ENCODE peak calls at places on chromosomes 16 and 17, in four cellular contexts. M, C, E and P are unnamed samples.

GRCh38 chr17:75570034-75570676 is 17.4 kb upstream of the MYO15B start:
- DNase-seq in M (peak; percentile 2), C (no peak), E (no peak), P (no peak)

GRCh38 chr17:27555364-27555763 is 75.6 kb upstream of the LGALS9 start:
- DNase-seq in M (no peak), E (no peak), C (no peak), P (no peak)

GRCh38 chr17:50421308-50422031 is 4.5 kb upstream of the ACSF2 start:
- DNase-seq in E (no peak), M (no peak), C (peak; percentile 54), P (no peak)

GRCh38 chr16:85202631-85203461 is 90.6 kb upstream of the CIBAR2 start:
- DNase-seq in E (peak; percentile 92), C (peak; percentile 98), M (peak; percentile 82), P (no peak)

GRCh38 chr17:30924341-30924740 is 2.6 kb downstream of the ADAP2 start:
- DNase-seq in E (no peak), C (no peak), M (no peak), P (peak; percentile 9)

GRCh38 chr16:53207810-53208752 is 153.3 kb downstream of the CHD9 start:
- DNase-seq in C (peak; percentile 91), M (peak; percentile 76), E (peak; percentile 41), P (peak; percentile 76)

GRCh38 chr17:77025781-77026180 is 115.0 kb upstream of the SEC14L1 start:
- DNase-seq in C (no peak), E (no peak), M (no peak), P (no peak)

GRCh38 chr16:72311426-72311825 is 139.5 kb upstream of the PMFBP1 start:
- DNase-seq in M (no peak), C (peak; percentile 35), E (no peak), P (no peak)

DNA sequence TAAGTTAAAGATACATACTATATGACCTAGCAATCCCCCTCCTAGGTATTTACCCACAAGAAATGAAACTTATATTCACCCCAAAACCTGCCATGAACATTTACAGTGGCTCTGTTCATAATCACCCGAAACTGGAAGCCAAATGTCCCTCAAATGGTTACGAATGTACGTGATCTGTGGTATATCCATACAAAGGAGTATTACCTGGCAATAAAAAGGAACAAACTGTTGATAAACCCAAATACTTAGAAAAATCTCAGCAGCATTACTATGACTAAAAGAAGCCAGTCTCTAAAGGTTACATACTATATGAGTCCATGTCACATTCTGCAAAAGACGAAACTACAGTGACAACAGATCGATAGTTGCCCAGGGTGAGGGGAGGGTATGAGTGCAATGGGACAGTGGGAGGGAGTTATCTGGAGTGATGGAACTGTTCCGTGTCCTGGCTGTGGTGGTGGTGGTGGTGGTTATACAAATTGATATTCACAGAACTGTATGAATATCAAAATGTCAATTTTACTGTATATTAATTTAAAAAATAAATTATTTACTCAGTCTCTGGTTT is 9.4 kb downstream of the ZNF652 start:
- DNase-seq in E (no peak), M (no peak), C (no peak), P (no peak)
- H3K4me1 ChIP-seq in E (no peaks in the 10 kb centered on the region), M (peaks cover 12% of the 10 kb centered on the region), C (no peaks in the 10 kb centered on the region), P (peaks cover 7% of the 10 kb centered on the region)

GRCh38 chr16:643050-643368 is 1.4 kb downstream of the MCRIP2 start:
- DNase-seq in E (no peak), M (no peak), C (no peak), P (no peak)
- H3K4me3 ChIP-seq in E (peak overlapping the region; percentile 62), M (peak overlapping the region; percentile 54), C (peak overlapping the region; percentile 80), P (peak overlapping the region; percentile 85)

GRCh38 chr16:30526137-30526822 is at the start of gene ZNF768:
- DNase-seq in E (no peak), C (no peak), M (peak; percentile 81), P (peak; percentile 52)

GRCh38 chr16:30525844-30526136 is 576 bp downstream of the ZNF768 start:
- DNase-seq in M (no peak), E (no peak), C (no peak), P (no peak)

GRCh38 chr16:30528799-30529457 is 2.6 kb upstream of the ZNF768 start:
- DNase-seq in M (no peak), E (no peak), C (no peak), P (no peak)

GRCh38 chr16:30527635-30528178 is 1.3 kb upstream of the ZNF768 start:
- DNase-seq in C (no peak), E (no peak), M (no peak), P (no peak)

GRCh38 chr16:30526823-30527634 is 663 bp upstream of the ZNF768 start:
- DNase-seq in M (peak; percentile 99), C (peak; percentile 99), E (peak; percentile 99), P (peak; percentile 98)
- TF ChIP-seq CTCF in M (peak; percentile 31), C (peak; percentile 36), E (peak; percentile 25), P (peak; percentile 43)

GRCh38 chr16:88653101-88653500 is 2.2 kb upstream of the CYBA start:
- DNase-seq in C (no peak), E (no peak), M (no peak), P (no peak)

GRCh38 chr16:88655053-88655732 is 4.3 kb upstream of the CYBA start:
- DNase-seq in C (no peak), M (no peak), E (no peak), P (no peak)

GRCh38 chr16:88654363-88655052 is 3.7 kb upstream of the CYBA start:
- DNase-seq in C (no peak), M (no peak), E (no peak), P (no peak)

GRCh38 chr16:88652763-88653065 is 1.9 kb upstream of the CYBA start:
- DNase-seq in C (no peak), E (no peak), M (no peak), P (no peak)

DNA sequence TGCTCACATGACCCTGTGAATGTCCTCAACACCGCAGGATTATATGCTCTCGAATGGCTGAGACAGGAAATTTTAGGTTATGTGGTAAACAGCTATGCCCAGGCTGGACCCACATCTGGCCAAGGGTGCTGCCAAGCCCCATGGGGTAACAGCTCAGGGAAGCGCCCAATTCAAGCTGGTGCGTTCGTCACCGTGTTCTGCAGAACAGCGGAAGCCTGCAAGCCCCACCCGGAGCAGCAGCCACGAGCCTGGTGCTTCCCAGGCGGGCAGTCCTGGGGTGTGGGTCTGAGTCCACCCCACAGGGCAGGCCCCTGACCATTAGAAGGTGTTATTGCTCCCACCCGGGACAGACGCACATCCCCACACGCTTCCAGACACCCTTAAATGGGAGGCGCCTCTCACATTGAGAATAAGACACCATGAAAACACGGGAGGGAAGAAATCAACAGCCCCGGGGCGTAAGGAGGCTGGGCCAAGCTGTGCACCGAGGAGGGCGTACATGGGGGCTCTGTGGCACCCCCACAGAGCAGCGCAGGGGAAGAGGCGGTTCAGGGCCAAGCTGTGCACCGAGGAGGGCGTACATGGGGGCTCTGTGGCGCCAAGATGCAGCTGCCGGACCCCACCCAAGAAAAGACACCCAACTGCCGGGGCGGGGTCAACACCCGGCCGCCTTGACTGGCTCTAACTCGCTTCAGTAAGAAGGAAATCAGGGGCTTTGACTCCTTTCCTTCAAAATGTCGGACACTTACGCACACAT is 2.9 kb upstream of the CYBA start:
- DNase-seq in M (no peak), E (no peak), C (no peak), P (no peak)
- H3K4me1 ChIP-seq in M (peaks cover 15% of the 10 kb centered on the region), E (peaks cover 13% of the 10 kb centered on the region), C (peaks cover 6% of the 10 kb centered on the region), P (peaks cover 17% of the 10 kb centered on the region)

GRCh38 chr16:70398177-70398743 is 40.6 kb downstream of the ST3GAL2 start:
- DNase-seq in E (no peak), M (no peak), C (no peak), P (no peak)

GRCh38 chr16:70407811-70408274 is 31.1 kb downstream of the ST3GAL2 start:
- DNase-seq in M (no peak), E (no peak), C (no peak), P (no peak)

GRCh38 chr16:70399951-70400350 is 38.9 kb downstream of the ST3GAL2 start:
- DNase-seq in M (no peak), C (no peak), E (no peak), P (no peak)

GRCh38 chr16:70399326-70399725 is 39.6 kb downstream of the ST3GAL2 start:
- DNase-seq in C (no peak), E (no peak), M (no peak), P (no peak)

DNA sequence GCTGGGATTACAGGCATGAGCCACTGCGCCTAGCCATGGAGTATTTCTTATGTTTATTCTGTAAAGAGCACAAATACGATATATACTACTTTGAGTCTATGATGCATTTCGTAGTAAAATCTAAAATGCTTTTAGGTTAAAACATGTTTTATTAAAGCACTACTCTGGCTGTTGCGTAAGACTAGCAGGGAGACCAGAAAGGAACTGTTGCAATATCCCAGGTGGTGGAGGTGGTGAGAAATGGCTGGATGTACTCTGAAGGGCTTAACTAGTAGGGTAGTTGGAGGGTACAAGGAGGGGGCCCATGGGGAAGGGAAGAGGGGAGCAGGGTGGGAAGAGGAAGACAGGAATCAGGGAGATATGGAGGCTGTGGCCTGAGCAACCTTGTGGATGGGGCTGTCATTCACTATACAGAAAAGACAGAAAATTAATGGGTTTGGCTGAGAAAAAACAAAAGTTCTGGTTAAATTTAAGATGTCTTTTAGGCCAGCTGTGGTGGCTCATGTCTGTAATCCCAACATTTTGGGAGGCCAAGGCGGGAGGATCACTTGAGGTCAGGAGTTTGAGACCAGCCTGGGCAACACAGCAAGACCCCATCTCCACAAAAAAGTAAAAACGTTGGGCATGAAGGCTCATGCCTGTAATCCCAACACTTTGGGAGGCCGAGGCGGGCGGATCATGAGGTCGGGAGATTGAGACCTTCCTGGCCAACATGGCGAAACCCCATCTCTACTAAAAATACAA is 35.8 kb downstream of the ST3GAL2 start:
- DNase-seq in M (no peak), C (peak; percentile 67), E (no peak), P (no peak)
- H3K4me3 ChIP-seq in M (no peak overlapping the region), C (no peak overlapping the region), E (no peak overlapping the region), P (no peak overlapping the region)